ENCODE peak calls at places on chromosome 13, in ten cellular contexts. One of them, this sample, is unnamed.

GRCh38 chr13:111253334-111253872 is 67.0 kb upstream of the TEX29 start:
- DNase-seq in Peyer's patch: no peak
- DNase-seq in neural crest cell: no peak
- DNase-seq in tibial nerve: no peak
- DNase-seq in left ventricle myocardium superior: no peak
- DNase-seq in KG1: no peak
- DNase-seq in progenitor cell of endocrine pancreas: no peak
- DNase-seq in activated CD4-positive, alpha-beta T cell treated with anti-CD3 and anti-CD28 coated beads, Interleukin-2, amount 50 U/mL, for 24 hours: no peak
- DNase-seq in stimulated activated CD8-positive, alpha-beta memory T cell treated with anti-CD3 and anti-CD28 coated beads, Interleukin-2, amount 100 ng/mL, for 48 hours: no peak
- DNase-seq in CD8-positive, alpha-beta memory T cell: no peak
- DNase-seq in this sample: no peak

GRCh38 chr13:75628811-75629210 is 7.3 kb upstream of the LMO7 start:
- DNase-seq in activated CD4-positive, alpha-beta T cell treated with anti-CD3 and anti-CD28 coated beads, Interleukin-2, amount 50 U/mL, for 24 hours: no peak
- DNase-seq in Peyer's patch: no peak
- DNase-seq in tibial nerve: no peak
- DNase-seq in left ventricle myocardium superior: no peak
- DNase-seq in stimulated activated CD8-positive, alpha-beta memory T cell treated with anti-CD3 and anti-CD28 coated beads, Interleukin-2, amount 100 ng/mL, for 48 hours: no peak
- DNase-seq in KG1: no peak
- DNase-seq in CD8-positive, alpha-beta memory T cell: no peak
- DNase-seq in neural crest cell: no peak
- DNase-seq in progenitor cell of endocrine pancreas: no peak
- DNase-seq in this sample: no peak

GRCh38 chr13:113927661-113928581 is 46.0 kb downstream of the C13orf46 start:
- DNase-seq in progenitor cell of endocrine pancreas: no peak
- DNase-seq in activated CD4-positive, alpha-beta T cell treated with anti-CD3 and anti-CD28 coated beads, Interleukin-2, amount 50 U/mL, for 24 hours: no peak
- DNase-seq in Peyer's patch: peak
- DNase-seq in neural crest cell: no peak
- DNase-seq in tibial nerve: peak
- DNase-seq in KG1: no peak
- DNase-seq in CD8-positive, alpha-beta memory T cell: no peak
- DNase-seq in left ventricle myocardium superior: peak
- DNase-seq in stimulated activated CD8-positive, alpha-beta memory T cell treated with anti-CD3 and anti-CD28 coated beads, Interleukin-2, amount 100 ng/mL, for 48 hours: no peak
- DNase-seq in this sample: peak

GRCh38 chr13:77584111-77584510 is 48.6 kb downstream of the SCEL start:
- DNase-seq in Peyer's patch: no peak
- DNase-seq in progenitor cell of endocrine pancreas: no peak
- DNase-seq in stimulated activated CD8-positive, alpha-beta memory T cell treated with anti-CD3 and anti-CD28 coated beads, Interleukin-2, amount 100 ng/mL, for 48 hours: no peak
- DNase-seq in left ventricle myocardium superior: no peak
- DNase-seq in KG1: no peak
- DNase-seq in tibial nerve: no peak
- DNase-seq in neural crest cell: no peak
- DNase-seq in activated CD4-positive, alpha-beta T cell treated with anti-CD3 and anti-CD28 coated beads, Interleukin-2, amount 50 U/mL, for 24 hours: no peak
- DNase-seq in CD8-positive, alpha-beta memory T cell: no peak
- DNase-seq in this sample: no peak

GRCh38 chr13:70108276-70108845 is at the start of gene KLHL1:
- DNase-seq in stimulated activated CD8-positive, alpha-beta memory T cell treated with anti-CD3 and anti-CD28 coated beads, Interleukin-2, amount 100 ng/mL, for 48 hours: no peak
- DNase-seq in CD8-positive, alpha-beta memory T cell: no peak
- DNase-seq in left ventricle myocardium superior: no peak
- DNase-seq in tibial nerve: no peak
- DNase-seq in activated CD4-positive, alpha-beta T cell treated with anti-CD3 and anti-CD28 coated beads, Interleukin-2, amount 50 U/mL, for 24 hours: no peak
- DNase-seq in progenitor cell of endocrine pancreas: no peak
- DNase-seq in KG1: no peak
- DNase-seq in neural crest cell: no peak
- DNase-seq in Peyer's patch: no peak
- DNase-seq in this sample: no peak

GRCh38 chr13:104645786-104646185 is 1579.6 kb upstream of the SLC10A2 start:
- DNase-seq in tibial nerve: no peak
- DNase-seq in progenitor cell of endocrine pancreas: no peak
- DNase-seq in stimulated activated CD8-positive, alpha-beta memory T cell treated with anti-CD3 and anti-CD28 coated beads, Interleukin-2, amount 100 ng/mL, for 48 hours: no peak
- DNase-seq in neural crest cell: no peak
- DNase-seq in Peyer's patch: no peak
- DNase-seq in CD8-positive, alpha-beta memory T cell: no peak
- DNase-seq in activated CD4-positive, alpha-beta T cell treated with anti-CD3 and anti-CD28 coated beads, Interleukin-2, amount 50 U/mL, for 24 hours: no peak
- DNase-seq in left ventricle myocardium superior: no peak
- DNase-seq in KG1: no peak
- DNase-seq in this sample: no peak

GRCh38 chr13:41568143-41568989 is 111.0 kb downstream of the RGCC start:
- DNase-seq in progenitor cell of endocrine pancreas: no peak
- DNase-seq in KG1: no peak
- DNase-seq in CD8-positive, alpha-beta memory T cell: no peak
- DNase-seq in neural crest cell: no peak
- DNase-seq in activated CD4-positive, alpha-beta T cell treated with anti-CD3 and anti-CD28 coated beads, Interleukin-2, amount 50 U/mL, for 24 hours: no peak
- DNase-seq in stimulated activated CD8-positive, alpha-beta memory T cell treated with anti-CD3 and anti-CD28 coated beads, Interleukin-2, amount 100 ng/mL, for 48 hours: no peak
- DNase-seq in tibial nerve: no peak
- DNase-seq in Peyer's patch: no peak
- DNase-seq in left ventricle myocardium superior: no peak
- DNase-seq in this sample: no peak

GRCh38 chr13:44543424-44543823 is 32.7 kb downstream of the TSC22D1 start:
- DNase-seq in Peyer's patch: no peak
- DNase-seq in KG1: no peak
- DNase-seq in activated CD4-positive, alpha-beta T cell treated with anti-CD3 and anti-CD28 coated beads, Interleukin-2, amount 50 U/mL, for 24 hours: no peak
- DNase-seq in CD8-positive, alpha-beta memory T cell: no peak
- DNase-seq in progenitor cell of endocrine pancreas: no peak
- DNase-seq in stimulated activated CD8-positive, alpha-beta memory T cell treated with anti-CD3 and anti-CD28 coated beads, Interleukin-2, amount 100 ng/mL, for 48 hours: no peak
- DNase-seq in left ventricle myocardium superior: no peak
- DNase-seq in tibial nerve: no peak
- DNase-seq in neural crest cell: no peak
- DNase-seq in this sample: no peak

GRCh38 chr13:49560270-49561063 is 24.9 kb downstream of the RCBTB1 start:
- DNase-seq in stimulated activated CD8-positive, alpha-beta memory T cell treated with anti-CD3 and anti-CD28 coated beads, Interleukin-2, amount 100 ng/mL, for 48 hours: no peak
- DNase-seq in Peyer's patch: no peak
- DNase-seq in KG1: no peak
- DNase-seq in activated CD4-positive, alpha-beta T cell treated with anti-CD3 and anti-CD28 coated beads, Interleukin-2, amount 50 U/mL, for 24 hours: no peak
- DNase-seq in left ventricle myocardium superior: no peak
- DNase-seq in CD8-positive, alpha-beta memory T cell: no peak
- DNase-seq in tibial nerve: no peak
- DNase-seq in progenitor cell of endocrine pancreas: peak
- DNase-seq in neural crest cell: no peak
- DNase-seq in this sample: no peak

GRCh38 chr13:42991892-42992584 is at the start of gene EPSTI1:
- DNase-seq in activated CD4-positive, alpha-beta T cell treated with anti-CD3 and anti-CD28 coated beads, Interleukin-2, amount 50 U/mL, for 24 hours: peak
- DNase-seq in CD8-positive, alpha-beta memory T cell: peak
- DNase-seq in stimulated activated CD8-positive, alpha-beta memory T cell treated with anti-CD3 and anti-CD28 coated beads, Interleukin-2, amount 100 ng/mL, for 48 hours: peak
- DNase-seq in progenitor cell of endocrine pancreas: peak
- DNase-seq in neural crest cell: peak
- DNase-seq in Peyer's patch: peak
- DNase-seq in KG1: peak
- DNase-seq in tibial nerve: peak
- DNase-seq in left ventricle myocardium superior: peak
- DNase-seq in this sample: no peak

GRCh38 chr13:65932587-65933239 is 1297.4 kb downstream of the PCDH9 start:
- DNase-seq in KG1: no peak
- DNase-seq in neural crest cell: no peak
- DNase-seq in activated CD4-positive, alpha-beta T cell treated with anti-CD3 and anti-CD28 coated beads, Interleukin-2, amount 50 U/mL, for 24 hours: no peak
- DNase-seq in CD8-positive, alpha-beta memory T cell: no peak
- DNase-seq in stimulated activated CD8-positive, alpha-beta memory T cell treated with anti-CD3 and anti-CD28 coated beads, Interleukin-2, amount 100 ng/mL, for 48 hours: no peak
- DNase-seq in tibial nerve: no peak
- DNase-seq in progenitor cell of endocrine pancreas: no peak
- DNase-seq in Peyer's patch: no peak
- DNase-seq in left ventricle myocardium superior: no peak
- DNase-seq in this sample: no peak

GRCh38 chr13:90105881-90106496 is 1241.5 kb upstream of the MIR17HG start:
- DNase-seq in activated CD4-positive, alpha-beta T cell treated with anti-CD3 and anti-CD28 coated beads, Interleukin-2, amount 50 U/mL, for 24 hours: no peak
- DNase-seq in KG1: no peak
- DNase-seq in tibial nerve: no peak
- DNase-seq in stimulated activated CD8-positive, alpha-beta memory T cell treated with anti-CD3 and anti-CD28 coated beads, Interleukin-2, amount 100 ng/mL, for 48 hours: no peak
- DNase-seq in left ventricle myocardium superior: no peak
- DNase-seq in Peyer's patch: no peak
- DNase-seq in progenitor cell of endocrine pancreas: no peak
- DNase-seq in neural crest cell: no peak
- DNase-seq in CD8-positive, alpha-beta memory T cell: no peak
- DNase-seq in this sample: no peak

GRCh38 chr13:50409186-50409585 is 393.9 kb downstream of the KCNRG start:
- DNase-seq in left ventricle myocardium superior: no peak
- DNase-seq in neural crest cell: no peak
- DNase-seq in stimulated activated CD8-positive, alpha-beta memory T cell treated with anti-CD3 and anti-CD28 coated beads, Interleukin-2, amount 100 ng/mL, for 48 hours: no peak
- DNase-seq in CD8-positive, alpha-beta memory T cell: no peak
- DNase-seq in KG1: no peak
- DNase-seq in Peyer's patch: no peak
- DNase-seq in activated CD4-positive, alpha-beta T cell treated with anti-CD3 and anti-CD28 coated beads, Interleukin-2, amount 50 U/mL, for 24 hours: no peak
- DNase-seq in tibial nerve: no peak
- DNase-seq in progenitor cell of endocrine pancreas: no peak
- DNase-seq in this sample: no peak